ENCODE peak calls at places on chromosomes 6 and 20, in ten cellular contexts. W, N, L, R, P, B, C, A, J and Z are unnamed samples.

GRCh38 chr6:142694054-142694453 is 250.9 kb downstream of the HIVEP2 start:
- DNase-seq in W (no peak), N (peak; percentile 53), L (no peak), R (peak; percentile 5), P (no peak), B (no peak), C (no peak), A (no peak), J (no peak), Z (no peak)

GRCh38 chr20:38961530-38962043 is 557 bp upstream of the DHX35 start:
- DNase-seq in W (no peak), N (no peak), L (no peak), R (no peak), P (no peak), B (no peak), C (no peak), A (no peak), J (peak; percentile 75), Z (no peak)

GRCh38 chr20:33021879-33022732 is 9.3 kb upstream of the BPIFB6 start:
- DNase-seq in W (no peak), N (no peak), L (no peak), R (no peak), P (no peak), B (no peak), C (no peak), A (no peak), J (no peak), Z (no peak)

GRCh38 chr6:101000334-101000733 is 119.2 kb upstream of the ASCC3 start:
- DNase-seq in W (no peak), N (peak; percentile 37), L (no peak), R (no peak), P (peak; percentile 8), B (no peak), C (no peak), A (peak; percentile 28), J (no peak), Z (no peak)

GRCh38 chr20:37366749-37367148 is 20.8 kb downstream of the SRC start:
- DNase-seq in W (no peak), N (no peak), L (no peak), R (no peak), P (no peak), B (no peak), C (no peak), A (no peak), J (no peak), Z (no peak)

GRCh38 chr6:79737172-79737571 is 106.0 kb downstream of the SH3BGRL2 start:
- DNase-seq in W (no peak), N (peak; percentile 50), L (no peak), R (peak; percentile 1), P (peak; percentile 25), B (peak; percentile 12), C (peak; percentile 32), A (no peak), J (no peak), Z (peak; percentile 54)

GRCh38 chr6:7681449-7681848 is 44.5 kb upstream of the BMP6 start:
- DNase-seq in W (no peak), N (no peak), L (no peak), R (no peak), P (no peak), B (no peak), C (no peak), A (no peak), J (no peak), Z (no peak)

GRCh38 chr6:122781716-122782115 is 2.2 kb downstream of the FABP7 start:
- DNase-seq in W (no peak), N (no peak), L (no peak), R (no peak), P (no peak), B (no peak), C (no peak), A (no peak), J (no peak), Z (no peak)

GRCh38 chr20:58457083-58457680 is 58.0 kb downstream of the APCDD1L start:
- DNase-seq in W (no peak), N (peak; percentile 63), L (no peak), R (peak; percentile 97), P (peak; percentile 38), B (no peak), C (no peak), A (no peak), J (no peak), Z (no peak)

GRCh38 chr6:127939442-127940066 is 38.7 kb upstream of the THEMIS start:
- DNase-seq in W (no peak), N (peak; percentile 49), L (no peak), R (no peak), P (peak; percentile 71), B (no peak), C (no peak), A (no peak), J (no peak), Z (no peak)

GRCh38 chr20:19858972-19859371 is 100.9 kb downstream of the RIN2 start:
- DNase-seq in W (no peak), N (peak; percentile 66), L (no peak), R (peak; percentile 33), P (peak; percentile 38), B (no peak), C (peak; percentile 29), A (no peak), J (no peak), Z (peak; percentile 32)

DNA sequence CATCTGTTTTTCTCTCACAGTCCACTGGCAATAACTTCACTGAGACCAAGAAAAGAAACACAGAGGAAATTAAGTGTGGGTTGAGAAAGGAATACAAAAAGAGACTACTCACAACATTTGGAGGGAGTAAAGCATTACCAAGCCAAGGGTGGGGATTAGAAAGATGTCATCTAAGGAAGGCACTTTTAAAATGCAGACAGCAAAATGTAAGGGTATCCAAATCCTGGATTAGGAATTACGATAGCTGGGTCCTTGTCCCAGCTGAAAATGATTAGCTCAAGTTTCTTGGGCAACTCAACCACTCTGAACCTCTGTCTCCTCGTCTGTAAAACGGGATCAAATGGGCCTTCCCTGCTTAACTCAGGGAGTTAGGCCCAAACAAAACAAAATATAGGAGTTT is 2.2 kb downstream of the LEMD2 start:
- DNase-seq in W (no peak), N (no peak), L (no peak), R (no peak), P (no peak), B (no peak), C (no peak), A (no peak), J (no peak), Z (no peak)
- H3K4me3 ChIP-seq in W (no peak overlapping the region), N (no peak overlapping the region), L (no peak overlapping the region), R (no peak overlapping the region), P (peak overlapping the region; percentile 89), B (no peak overlapping the region), C (no peak overlapping the region), A (no peak overlapping the region), J (no peak overlapping the region), Z (no peak overlapping the region)

DNA sequence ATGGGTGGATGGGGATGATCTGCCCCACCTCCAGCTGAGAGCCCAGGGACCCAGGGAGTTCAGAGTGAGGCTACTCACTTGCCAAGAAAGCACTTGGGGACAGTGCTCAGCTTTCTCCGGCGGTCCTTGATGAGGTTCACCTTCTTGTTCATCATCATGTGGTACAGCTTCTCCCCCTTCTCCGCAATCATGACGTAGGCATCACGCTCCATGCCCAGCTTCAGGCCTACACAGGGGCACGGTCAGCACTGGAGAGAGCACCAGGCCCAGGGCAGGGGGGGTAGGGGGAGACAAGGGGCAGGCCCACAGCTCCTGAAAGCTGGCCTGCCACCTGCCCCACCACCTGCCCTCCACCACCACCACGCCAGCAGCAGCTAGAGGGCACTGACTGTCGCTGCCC is 139.2 kb downstream of the PREX1 start:
- DNase-seq in W (no peak), N (no peak), L (no peak), R (no peak), P (no peak), B (no peak), C (no peak), A (no peak), J (no peak), Z (no peak)
- H3K4me1 ChIP-seq in W (peaks cover 38% of the 10 kb centered on the region), N (peaks cover 21% of the 10 kb centered on the region), L (peaks cover 4% of the 10 kb centered on the region), R (peaks cover 3% of the 10 kb centered on the region), P (peaks cover 10% of the 10 kb centered on the region), B (peaks cover 17% of the 10 kb centered on the region), C (peaks cover 22% of the 10 kb centered on the region), A (peaks cover 59% of the 10 kb centered on the region), J (no peaks in the 10 kb centered on the region), Z (peaks cover 37% of the 10 kb centered on the region)

DNA sequence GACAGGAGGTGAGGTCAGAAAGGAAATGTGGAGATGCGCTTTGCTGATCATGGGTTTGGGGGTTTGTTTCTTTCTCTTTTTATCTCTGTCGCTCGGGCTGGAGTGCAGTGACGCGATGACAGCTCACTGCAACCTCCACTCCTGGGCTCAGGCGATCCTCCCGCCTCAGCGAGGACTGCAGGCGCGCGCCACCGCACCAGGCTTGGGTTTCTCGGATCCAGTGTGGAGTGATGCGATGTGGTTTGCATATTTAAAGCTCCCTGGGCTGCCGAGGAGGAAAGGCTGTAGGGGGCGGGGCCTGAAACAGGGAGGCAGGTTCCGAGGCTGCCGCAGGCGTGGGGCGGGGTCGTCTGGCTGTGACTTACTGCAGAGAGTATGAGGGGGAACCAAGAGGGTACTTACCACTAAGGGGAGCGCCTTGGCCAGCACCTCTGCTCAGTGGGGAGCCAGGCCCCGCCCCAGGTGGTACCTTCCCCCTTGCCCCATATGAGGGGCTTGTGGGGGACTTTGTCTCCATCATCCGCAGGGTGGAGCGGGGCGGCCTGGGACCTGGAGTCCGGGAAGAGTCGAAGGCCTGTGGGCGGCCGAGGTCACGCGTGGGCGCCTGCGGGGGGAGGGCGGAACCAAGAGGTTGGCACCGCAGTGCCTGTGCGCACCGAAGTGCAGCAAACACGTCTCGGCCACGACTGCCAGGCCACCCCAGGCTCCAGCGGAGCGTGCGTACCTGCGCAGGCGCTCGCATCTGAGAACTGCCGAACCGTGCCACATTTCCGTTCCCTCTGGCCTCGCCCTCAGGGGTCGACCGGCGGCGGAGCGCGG is 12.7 kb upstream of the BAK1 start:
- DNase-seq in W (no peak), N (no peak), L (no peak), R (no peak), P (no peak), B (peak; percentile 78), C (peak; percentile 79), A (no peak), J (peak; percentile 44), Z (peak; percentile 77)
- H3K4me3 ChIP-seq in W (no peak overlapping the region), N (no peak overlapping the region), L (peak overlapping the region; percentile 26), R (no peak overlapping the region), P (peak overlapping the region; percentile 24), B (peak overlapping the region; percentile 25), C (peak overlapping the region; percentile 35), A (peak overlapping the region; percentile 38), J (no peak overlapping the region), Z (no peak overlapping the region)

GRCh38 chr20:17611540-17612286 is 41.8 kb downstream of the DSTN start:
- DNase-seq in W (no peak), N (peak; percentile 40), L (no peak), R (no peak), P (peak; percentile 56), B (peak; percentile 53), C (peak; percentile 67), A (no peak), J (no peak), Z (peak; percentile 70)

GRCh38 chr20:17608701-17609497 is 39.0 kb downstream of the DSTN start:
- DNase-seq in W (no peak), N (no peak), L (no peak), R (no peak), P (no peak), B (no peak), C (no peak), A (no peak), J (no peak), Z (no peak)

GRCh38 chr20:17611290-17611539 is 41.3 kb downstream of the DSTN start:
- DNase-seq in W (no peak), N (no peak), L (no peak), R (no peak), P (no peak), B (no peak), C (no peak), A (no peak), J (no peak), Z (no peak)

GRCh38 chr20:17610566-17611289 is 40.9 kb downstream of the DSTN start:
- DNase-seq in W (no peak), N (no peak), L (no peak), R (no peak), P (no peak), B (peak; percentile 74), C (peak; percentile 80), A (no peak), J (no peak), Z (peak; percentile 80)

GRCh38 chr20:17609978-17610377 is 40.1 kb downstream of the DSTN start:
- DNase-seq in W (no peak), N (no peak), L (no peak), R (no peak), P (no peak), B (no peak), C (no peak), A (no peak), J (no peak), Z (no peak)
- H3K4me1 ChIP-seq in W (peaks cover 34% of the 10 kb centered on the region), N (peaks cover 8% of the 10 kb centered on the region), L (peaks cover 3% of the 10 kb centered on the region), R (peaks cover 1% of the 10 kb centered on the region), P (peaks cover 12% of the 10 kb centered on the region), B (peaks cover 41% of the 10 kb centered on the region), C (peaks cover 30% of the 10 kb centered on the region), A (peaks cover 34% of the 10 kb centered on the region), J (no peaks in the 10 kb centered on the region), Z (peaks cover 44% of the 10 kb centered on the region)